ENCODE peak calls at places on chromosomes 12 and 14, in ten cellular contexts. T, W, E, I, U, V, P, F, L and H are unnamed samples.

GRCh38 chr12:128075332-128075731 is 191.6 kb upstream of the TMEM132C start:
- DNase-seq in T (no peak), W (no peak), E (no peak), I (no peak), U (no peak), V (no peak), P (peak), F (no peak), L (no peak), H (no peak)

GRCh38 chr14:23121401-23121800 is 2.3 kb upstream of the CEBPE start:
- DNase-seq in T (peak), W (no peak), E (no peak), I (no peak), U (peak), V (peak), P (no peak), F (peak), L (peak), H (no peak)

GRCh38 chr12:4119157-4119761 is 154.3 kb upstream of the CCND2 start:
- DNase-seq in T (no peak), W (no peak), E (no peak), I (no peak), U (no peak), V (no peak), P (peak), F (no peak), L (no peak), H (no peak)

GRCh38 chr14:91249841-91250616 is 5.5 kb upstream of the GPR68 start:
- DNase-seq in T (peak), W (no peak), E (peak), I (no peak), U (no peak), V (no peak), P (no peak), F (peak), L (no peak), H (no peak)

GRCh38 chr14:59427653-59428578 is 37.3 kb downstream of the GPR135 start:
- DNase-seq in T (peak), W (peak), E (no peak), I (no peak), U (peak), V (peak), P (no peak), F (peak), L (no peak), H (no peak)

GRCh38 chr12:25675808-25676207 is 122.7 kb upstream of the LMNTD1 start:
- DNase-seq in T (no peak), W (no peak), E (no peak), I (no peak), U (no peak), V (peak), P (no peak), F (no peak), L (no peak), H (no peak)

GRCh38 chr12:38689704-38690103 is 215.7 kb downstream of the CPNE8 start:
- DNase-seq in T (no peak), W (no peak), E (no peak), I (no peak), U (no peak), V (peak), P (no peak), F (no peak), L (no peak), H (no peak)

GRCh38 chr12:52239767-52240166 is 6.7 kb downstream of the KRT7 start:
- DNase-seq in T (no peak), W (no peak), E (no peak), I (no peak), U (no peak), V (no peak), P (no peak), F (no peak), L (no peak), H (no peak)

GRCh38 chr12:65520658-65521057 is 242.2 kb downstream of the MSRB3 start:
- DNase-seq in T (no peak), W (no peak), E (no peak), I (no peak), U (no peak), V (no peak), P (no peak), F (no peak), L (no peak), H (no peak)

GRCh38 chr14:100894416-100894815 is 9.1 kb downstream of the RTL1 start:
- DNase-seq in T (no peak), W (no peak), E (no peak), I (no peak), U (no peak), V (no peak), P (peak), F (no peak), L (no peak), H (no peak)

GRCh38 chr12:51381226-51382079 is 9.8 kb downstream of the GALNT6 start:
- DNase-seq in T (no peak), W (no peak), E (no peak), I (no peak), U (no peak), V (peak), P (no peak), F (no peak), L (no peak), H (no peak)

GRCh38 chr14:23751591-23751990 is 115.4 kb downstream of the DHRS2 start:
- DNase-seq in T (no peak), W (no peak), E (no peak), I (no peak), U (no peak), V (no peak), P (no peak), F (peak), L (no peak), H (no peak)